ENCODE peak calls at places on chromosomes 6 and 20, in ten cellular contexts. Q is GM12865; O is COR-L47; P is iPS-NIHi11; D is AG04450; J is Karpas-422; G is A549; K is H9; X is naive thymus-derived CD4-positive, alpha-beta T cell; B is spleen. V is an unnamed sample.

GRCh38 chr6:227074-227782 is 65.1 kb upstream of the DUSP22 start:
- DNase-seq in Q (peak), O (no peak), P (no peak), D (no peak), J (no peak), G (no peak), K (no peak), X (no peak), B (no peak), V (peak)

GRCh38 chr6:113969888-113970807 is 800 bp downstream of the HDAC2 start:
- DNase-seq in Q (peak), O (peak), P (peak), D (no peak), J (peak), G (no peak), K (peak), X (peak), B (peak), V (peak)

GRCh38 chr20:39853664-39854063 is 835.4 kb downstream of the MAFB start:
- DNase-seq in Q (no peak), O (no peak), P (peak), D (peak), J (no peak), G (no peak), K (no peak), X (no peak), B (no peak), V (no peak)

GRCh38 chr6:44771647-44772415 is 384.3 kb downstream of the CDC5L start:
- DNase-seq in Q (no peak), O (no peak), P (no peak), D (no peak), J (no peak), G (no peak), K (peak), X (no peak), B (no peak), V (no peak)

GRCh38 chr6:21423106-21423854 is 170.3 kb upstream of the SOX4 start:
- DNase-seq in Q (no peak), O (no peak), P (peak), D (no peak), J (no peak), G (no peak), K (peak), X (no peak), B (no peak), V (no peak)

GRCh38 chr6:39058471-39059147 is 10.0 kb downstream of the GLP1R start:
- DNase-seq in Q (no peak), O (no peak), P (no peak), D (no peak), J (no peak), G (no peak), K (no peak), X (no peak), B (peak), V (no peak)

GRCh38 chr6:293185-294174 is 1.2 kb downstream of the DUSP22 start:
- DNase-seq in Q (peak), O (no peak), P (no peak), D (no peak), J (no peak), G (no peak), K (no peak), X (peak), B (peak), V (no peak)

GRCh38 chr20:63908008-63908682 is 13.2 kb downstream of the DNAJC5 start:
- DNase-seq in Q (peak), O (no peak), P (no peak), D (no peak), J (no peak), G (no peak), K (no peak), X (no peak), B (no peak), V (no peak)

GRCh38 chr20:32183947-32184635 is 23.5 kb downstream of the PLAGL2 start:
- DNase-seq in Q (no peak), O (no peak), P (no peak), D (no peak), J (peak), G (no peak), K (no peak), X (no peak), B (no peak), V (no peak)

GRCh38 chr20:56453347-56453746 is 15.1 kb upstream of the RTF2 start:
- DNase-seq in Q (peak), O (no peak), P (no peak), D (no peak), J (peak), G (no peak), K (no peak), X (no peak), B (no peak), V (peak)

GRCh38 chr6:31686483-31686882 is 5.6 kb upstream of the LY6G5C start:
- DNase-seq in Q (no peak), O (no peak), P (no peak), D (no peak), J (no peak), G (no peak), K (no peak), X (no peak), B (no peak), V (no peak)

GRCh38 chr6:138774370-138774769 is 801 bp downstream of the CCDC28A start:
- DNase-seq in Q (no peak), O (no peak), P (no peak), D (no peak), J (no peak), G (no peak), K (no peak), X (no peak), B (no peak), V (no peak)

GRCh38 chr20:10094566-10095173 is 59.9 kb downstream of the ANKEF1 start:
- DNase-seq in Q (no peak), O (no peak), P (no peak), D (no peak), J (no peak), G (no peak), K (no peak), X (no peak), B (no peak), V (no peak)

GRCh38 chr6:93017213-93017612 is 402.1 kb downstream of the EPHA7 start:
- DNase-seq in Q (peak), O (no peak), P (peak), D (no peak), J (no peak), G (no peak), K (peak), X (no peak), B (no peak), V (no peak)

GRCh38 chr6:551405-551804 is 105.5 kb downstream of the HUS1B start:
- DNase-seq in Q (peak), O (no peak), P (peak), D (no peak), J (no peak), G (no peak), K (peak), X (no peak), B (no peak), V (no peak)

GRCh38 chr6:32112436-32112980 is 3.4 kb upstream of the TNXB start:
- DNase-seq in Q (no peak), O (no peak), P (no peak), D (no peak), J (no peak), G (no peak), K (no peak), X (no peak), B (no peak), V (no peak)

GRCh38 chr20:39660965-39661364 is 698.8 kb downstream of the DHX35 start:
- DNase-seq in Q (no peak), O (no peak), P (no peak), D (no peak), J (peak), G (no peak), K (no peak), X (no peak), B (no peak), V (peak)

GRCh38 chr6:170291271-170292110 is 613 bp upstream of the DLL1 start:
- DNase-seq in Q (peak), O (peak), P (peak), D (no peak), J (no peak), G (no peak), K (peak), X (peak), B (peak), V (peak)

GRCh38 chr20:38633577-38634093 is 32.0 kb downstream of the ARHGAP40 start:
- DNase-seq in Q (peak), O (peak), P (peak), D (no peak), J (peak), G (peak), K (peak), X (peak), B (peak), V (peak)

GRCh38 chr6:160881409-160881808 is 110.2 kb upstream of the MAP3K4 start:
- DNase-seq in Q (no peak), O (no peak), P (no peak), D (no peak), J (no peak), G (no peak), K (no peak), X (no peak), B (no peak), V (no peak)

GRCh38 chr6:111030008-111031006 is 48.5 kb downstream of the RPF2 start:
- DNase-seq in Q (no peak), O (no peak), P (no peak), D (no peak), J (no peak), G (no peak), K (no peak), X (no peak), B (no peak), V (no peak)

GRCh38 chr6:23754197-23754596 is 371.8 kb upstream of the NRSN1 start:
- DNase-seq in Q (no peak), O (no peak), P (no peak), D (no peak), J (no peak), G (no peak), K (no peak), X (no peak), B (no peak), V (no peak)

GRCh38 chr6:94341173-94341572 is 921.8 kb upstream of the EPHA7 start:
- DNase-seq in Q (no peak), O (no peak), P (peak), D (no peak), J (no peak), G (no peak), K (no peak), X (no peak), B (no peak), V (no peak)

GRCh38 chr20:46671866-46672542 is 17.2 kb downstream of the TP53RK start:
- DNase-seq in Q (no peak), O (no peak), P (no peak), D (no peak), J (no peak), G (no peak), K (no peak), X (no peak), B (no peak), V (no peak)

GRCh38 chr6:118370722-118371121 is 177.4 kb upstream of the PLN start:
- DNase-seq in Q (no peak), O (no peak), P (no peak), D (no peak), J (no peak), G (no peak), K (no peak), X (no peak), B (no peak), V (no peak)

GRCh38 chr6:2448826-2449571 is 203.6 kb upstream of the GMDS start:
- DNase-seq in Q (peak), O (peak), P (peak), D (peak), J (peak), G (peak), K (peak), X (no peak), B (no peak), V (no peak)